ENCODE peak calls at places on chromosomes 12 and 14, in eight cellular contexts. J is transverse colon, W is fibroblast of the aortic adventitia, G is fibroblast of pulmonary artery, T is mucosa of descending colon, E is esophagus squamous epithelium, K is GM06990, M is bronchial epithelial cell. U is an unnamed sample.

GRCh38 chr14:81386379-81386778 is 13.7 kb downstream of the STON2 start:
- DNase-seq in T (no peak), W (no peak), E (no peak), J (no peak), G (no peak), K (no peak), M (no peak), U (no peak)

GRCh38 chr12:3158851-3159465 is 81.8 kb downstream of the TSPAN9 start:
- DNase-seq in T (no peak), G (peak; percentile 53), K (no peak), E (no peak), W (peak; percentile 46), J (no peak), M (no peak), U (peak; percentile 25)

GRCh38 chr12:28909291-28909690 is 239.8 kb upstream of the FAR2 start:
- DNase-seq in E (no peak), T (no peak), G (peak; percentile 12), W (peak; percentile 45), J (no peak), K (no peak), M (peak; percentile 79), U (peak; percentile 77)

GRCh38 chr14:96410119-96410518 is 18.2 kb downstream of the AK7 start:
- DNase-seq in K (no peak), J (no peak), G (no peak), T (no peak), M (no peak), E (no peak), W (no peak), U (no peak)

GRCh38 chr12:116264525-116265070 is 12.9 kb downstream of the MED13L start:
- DNase-seq in J (no peak), M (no peak), T (no peak), G (no peak), K (no peak), W (no peak), E (no peak), U (no peak)

GRCh38 chr12:81797100-81797499 is 38.0 kb upstream of the PPFIA2 start:
- DNase-seq in M (peak; percentile 20), E (no peak), T (no peak), K (no peak), G (peak; percentile 25), W (peak; percentile 9), J (no peak), U (peak; percentile 31)

GRCh38 chr12:575129-575502 is 88.1 kb downstream of the NINJ2 start:
- DNase-seq in K (no peak), T (no peak), W (no peak), G (no peak), J (no peak), M (peak; percentile 80), E (no peak), U (peak; percentile 32)

GRCh38 chr14:65880507-65880906 is 468.0 kb downstream of the FUT8 start:
- DNase-seq in K (no peak), E (no peak), T (no peak), W (peak; percentile 89), J (no peak), M (peak; percentile 36), G (peak; percentile 38), U (peak; percentile 53)

DNA sequence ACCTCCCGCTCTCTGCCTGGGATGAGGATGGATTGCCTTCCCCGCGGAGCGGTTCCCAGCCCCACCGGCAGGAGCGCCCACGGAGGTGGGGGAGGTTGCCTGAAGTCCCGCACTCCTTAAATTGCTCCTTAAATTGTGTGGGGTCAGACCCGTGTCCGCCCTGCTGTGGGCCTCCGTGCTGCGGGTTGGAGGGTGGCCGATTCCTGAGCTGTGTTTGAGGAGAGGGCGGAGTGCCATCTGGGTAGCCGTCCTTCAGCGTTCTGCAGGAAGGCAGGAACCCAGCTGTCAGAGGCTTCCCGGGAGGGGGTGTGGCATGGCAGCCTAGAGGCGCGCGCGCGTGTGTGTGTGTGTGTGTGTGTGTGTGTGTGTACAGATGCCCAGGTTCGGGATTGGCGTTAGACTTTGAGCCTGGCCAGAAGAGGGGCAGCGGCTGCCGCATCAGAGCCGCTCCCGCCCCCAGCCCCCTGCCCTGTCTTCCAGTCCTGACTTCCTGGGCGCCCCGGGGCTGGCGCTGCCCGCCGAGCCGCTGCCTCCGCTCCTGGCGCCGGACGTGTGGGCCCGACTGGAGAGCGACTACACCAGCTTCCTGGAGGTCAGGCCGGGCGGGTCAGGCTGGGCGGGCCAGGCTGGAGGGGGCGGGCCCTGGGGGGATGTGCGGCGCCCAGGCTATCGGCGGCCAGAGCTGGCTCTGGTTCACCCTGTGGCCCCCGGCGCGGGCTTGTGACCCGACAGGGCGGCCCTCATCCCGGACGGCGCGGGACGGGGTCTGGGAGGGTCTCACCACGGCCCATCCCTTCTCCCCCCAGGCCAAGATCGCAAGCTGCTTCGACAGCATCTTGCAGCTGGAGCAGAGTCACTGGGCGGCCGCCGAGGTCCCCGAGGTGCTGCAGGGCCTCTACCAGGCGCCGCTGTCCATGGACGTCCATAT is 9.2 kb downstream of the EXOC3L4 start:
- DNase-seq in T (peak; percentile 87), E (no peak), K (no peak), M (peak; percentile 27), W (peak; percentile 55), J (peak; percentile 84), G (peak; percentile 50), U (peak; percentile 79)
- TF ChIP-seq CTCF in T (no peak), E (peak; percentile 22), K (no peak), M (peak; percentile 46), W (peak; percentile 53), J (no peak), G (peak; percentile 16), U (peak; percentile 30)

GRCh38 chr12:68264864-68265256 is 11.5 kb upstream of the IL22 start:
- DNase-seq in K (no peak), J (no peak), T (no peak), E (no peak), M (no peak), G (peak; percentile 58), W (peak; percentile 88), U (peak; percentile 70)

GRCh38 chr12:68264175-68264863 is 10.9 kb upstream of the IL22 start:
- DNase-seq in E (no peak), J (no peak), K (no peak), G (no peak), W (peak; percentile 54), M (no peak), T (no peak), U (peak; percentile 84)

GRCh38 chr12:68260153-68260552 is 6.7 kb upstream of the IL22 start:
- DNase-seq in G (no peak), K (no peak), J (no peak), E (no peak), W (no peak), T (no peak), M (no peak), U (no peak)

GRCh38 chr12:68261947-68262346 is 8.5 kb upstream of the IL22 start:
- DNase-seq in J (no peak), K (no peak), E (no peak), W (no peak), T (no peak), M (no peak), G (no peak), U (no peak)

DNA sequence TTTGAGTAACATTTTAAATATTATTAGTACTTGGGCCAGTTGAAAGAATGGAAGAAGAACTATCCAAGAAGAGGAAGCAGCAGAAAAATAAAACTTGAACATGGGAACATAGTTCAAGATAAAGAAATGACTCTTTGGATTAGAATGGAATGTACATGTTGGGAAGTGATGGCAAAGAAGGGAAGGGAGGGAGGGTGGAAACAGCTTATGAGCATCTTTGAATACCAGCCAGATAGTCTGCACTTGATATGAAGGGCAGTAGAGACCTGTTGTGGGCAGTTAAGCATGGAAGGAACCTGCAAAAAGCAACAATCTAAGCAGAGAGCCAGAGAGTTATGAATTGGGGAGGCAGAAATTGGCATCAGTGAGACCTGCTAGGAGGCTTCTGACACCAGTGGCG is 10.0 kb upstream of the IL22 start:
- DNase-seq in K (no peak), T (no peak), W (peak; percentile 85), G (peak; percentile 72), M (no peak), J (no peak), E (no peak), U (peak; percentile 65)
- H3K4me3 ChIP-seq in K (no peak overlapping the region), T (no peak overlapping the region), W (no peak overlapping the region), G (no peak overlapping the region), M (no peak overlapping the region), J (no peak overlapping the region), E (no peak overlapping the region), U (no peak overlapping the region)

DNA sequence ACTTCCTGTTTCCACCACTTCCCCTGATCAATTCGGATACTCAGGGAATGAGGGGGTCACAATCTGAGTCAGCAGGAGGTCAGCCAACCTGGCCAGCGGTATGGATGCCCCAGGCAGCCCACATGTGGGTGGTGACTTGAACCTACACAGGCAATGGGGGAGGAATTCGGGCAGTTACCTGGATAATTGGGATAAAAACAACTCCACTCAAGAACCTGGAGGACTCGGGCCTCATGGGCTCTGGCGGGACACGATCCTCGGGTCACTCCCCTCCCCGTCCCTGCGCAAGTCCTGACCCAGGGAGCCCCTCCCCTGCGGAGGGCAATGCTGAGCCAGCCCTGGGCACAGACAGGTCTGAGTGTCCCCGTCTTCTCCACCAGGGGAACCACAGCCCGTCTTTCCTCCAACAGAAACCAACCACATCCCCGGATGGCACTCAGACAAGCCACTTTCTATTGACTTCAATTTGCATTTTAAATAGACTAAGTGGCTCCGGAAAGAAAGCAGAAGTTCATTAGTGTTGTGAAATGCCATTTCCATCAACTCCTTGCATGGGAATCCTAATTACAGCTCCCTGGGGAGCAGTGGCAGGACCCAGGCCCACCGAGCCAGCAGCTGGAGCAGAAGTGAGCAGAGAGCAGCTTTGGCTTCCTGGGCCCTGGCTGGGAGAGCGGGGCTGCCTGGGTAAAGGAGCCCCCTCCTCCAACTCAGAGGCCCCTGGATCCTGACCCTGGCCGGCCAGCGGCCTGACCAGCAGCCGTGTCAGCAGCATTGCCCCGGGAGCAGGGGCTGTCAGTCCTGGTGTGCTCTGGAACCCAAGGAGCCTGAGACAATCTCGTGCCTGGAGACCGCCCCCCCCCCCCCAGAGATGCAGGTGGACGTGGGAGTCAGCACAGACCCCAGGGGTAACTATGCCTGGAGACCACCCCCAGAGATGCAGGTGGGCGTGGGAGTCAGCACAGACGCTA is 374.1 kb downstream of the ADGRD1 start:
- DNase-seq in J (no peak), E (no peak), M (no peak), W (no peak), K (no peak), G (no peak), T (no peak), U (no peak)
- TF ChIP-seq CTCF in J (no peak), E (no peak), M (no peak), W (no peak), K (peak; percentile 6), G (no peak), T (no peak), U (no peak)

GRCh38 chr12:14842315-14842714 is 1.0 kb downstream of the ART4 start:
- DNase-seq in E (no peak), K (no peak), T (no peak), J (no peak), W (no peak), M (no peak), G (no peak), U (no peak)

GRCh38 chr12:14840616-14841015 is 2.7 kb downstream of the ART4 start:
- DNase-seq in T (no peak), G (no peak), W (no peak), K (no peak), M (no peak), J (no peak), E (no peak), U (no peak)

GRCh38 chr12:14839262-14839661 is 4.1 kb downstream of the ART4 start:
- DNase-seq in K (no peak), W (no peak), E (no peak), T (no peak), G (no peak), M (no peak), J (no peak), U (no peak)

GRCh38 chr12:14843425-14843887 is at the start of gene ART4:
- DNase-seq in M (no peak), T (no peak), J (no peak), G (peak; percentile 55), W (peak; percentile 56), K (no peak), E (no peak), U (peak; percentile 73)

DNA sequence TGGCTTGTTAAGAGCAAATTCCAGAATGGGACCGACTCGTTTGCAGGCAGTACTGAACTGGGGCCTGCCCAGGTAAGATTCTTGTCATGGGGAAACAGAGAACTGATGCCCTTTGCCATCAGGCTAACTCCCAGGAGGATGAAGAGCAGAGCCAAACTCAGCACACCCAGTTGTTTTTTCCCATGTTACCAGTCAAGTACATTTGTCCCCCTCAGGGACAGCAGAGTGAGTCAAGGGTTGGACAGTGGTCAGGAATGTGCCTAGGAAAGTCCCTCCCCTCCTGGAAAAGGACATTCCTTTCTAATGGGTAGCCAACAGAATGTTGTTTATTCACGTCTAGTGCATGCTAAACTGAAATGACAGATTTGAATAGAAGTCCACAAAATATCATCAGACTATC is 1.6 kb downstream of the ART4 start:
- DNase-seq in T (no peak), M (peak; percentile 83), W (peak; percentile 63), K (no peak), G (peak; percentile 83), E (no peak), J (peak; percentile 23), U (peak; percentile 92)
- H3K4me3 ChIP-seq in T (no peak overlapping the region), M (no peak overlapping the region), W (peak overlapping the region; percentile 3), K (no peak overlapping the region), G (peak overlapping the region; percentile 38), E (no peak overlapping the region), J (no peak overlapping the region), U (peak overlapping the region; percentile 24)